ENCODE peak calls at places on chromosome X, in six cellular contexts. One of them, this sample, is unnamed.

GRCh38 chrX:68708503-68709290 is 61.2 kb downstream of the STARD8 start:
- DNase-seq in IMR-90: no peak
- DNase-seq in endothelial cell: no peak
- DNase-seq in lower leg skin: no peak
- DNase-seq in prostate gland: no peak
- DNase-seq in Peyer's patch: no peak
- DNase-seq in this sample: no peak

GRCh38 chrX:46034868-46035267 is 510.4 kb downstream of the ZNF674 start:
- DNase-seq in IMR-90: no peak
- DNase-seq in endothelial cell: no peak
- DNase-seq in lower leg skin: no peak
- DNase-seq in prostate gland: no peak
- DNase-seq in Peyer's patch: no peak
- DNase-seq in this sample: no peak

GRCh38 chrX:134676440-134676839 is 18.2 kb upstream of the PLAC1 start:
- DNase-seq in IMR-90: peak
- DNase-seq in endothelial cell: no peak
- DNase-seq in lower leg skin: no peak
- DNase-seq in prostate gland: no peak
- DNase-seq in Peyer's patch: no peak
- DNase-seq in this sample: no peak

GRCh38 chrX:55326985-55327384 is 62.3 kb upstream of the PAGE3 start:
- DNase-seq in IMR-90: no peak
- DNase-seq in endothelial cell: peak
- DNase-seq in lower leg skin: no peak
- DNase-seq in prostate gland: no peak
- DNase-seq in Peyer's patch: no peak
- DNase-seq in this sample: no peak

GRCh38 chrX:129748265-129748664 is 9.5 kb downstream of the XPNPEP2 start:
- DNase-seq in IMR-90: peak
- DNase-seq in endothelial cell: no peak
- DNase-seq in lower leg skin: no peak
- DNase-seq in prostate gland: no peak
- DNase-seq in Peyer's patch: no peak
- DNase-seq in this sample: no peak

GRCh38 chrX:110683925-110684324 is 111.7 kb downstream of the CHRDL1 start:
- DNase-seq in IMR-90: no peak
- DNase-seq in endothelial cell: no peak
- DNase-seq in lower leg skin: no peak
- DNase-seq in prostate gland: no peak
- DNase-seq in Peyer's patch: no peak
- DNase-seq in this sample: no peak

GRCh38 chrX:107054978-107055377 is 55.0 kb upstream of the MORC4 start:
- DNase-seq in IMR-90: no peak
- DNase-seq in endothelial cell: no peak
- DNase-seq in lower leg skin: no peak
- DNase-seq in prostate gland: no peak
- DNase-seq in Peyer's patch: no peak
- DNase-seq in this sample: no peak

GRCh38 chrX:24494544-24495113 is 29.5 kb downstream of the PDK3 start:
- DNase-seq in IMR-90: peak
- DNase-seq in endothelial cell: no peak
- DNase-seq in lower leg skin: no peak
- DNase-seq in prostate gland: peak
- DNase-seq in Peyer's patch: no peak
- DNase-seq in this sample: no peak

GRCh38 chrX:71364221-71364620 is 1.9 kb upstream of the TAF1 start:
- DNase-seq in IMR-90: no peak
- DNase-seq in endothelial cell: no peak
- DNase-seq in lower leg skin: peak
- DNase-seq in prostate gland: no peak
- DNase-seq in Peyer's patch: no peak
- DNase-seq in this sample: no peak

GRCh38 chrX:94551831-94552230 is 877.8 kb downstream of the FAM133A start:
- DNase-seq in IMR-90: no peak
- DNase-seq in endothelial cell: no peak
- DNase-seq in lower leg skin: no peak
- DNase-seq in prostate gland: no peak
- DNase-seq in Peyer's patch: no peak
- DNase-seq in this sample: no peak

GRCh38 chrX:56000169-56000568 is 232.0 kb upstream of the KLF8 start:
- DNase-seq in IMR-90: no peak
- DNase-seq in endothelial cell: no peak
- DNase-seq in lower leg skin: no peak
- DNase-seq in prostate gland: no peak
- DNase-seq in Peyer's patch: no peak
- DNase-seq in this sample: no peak

GRCh38 chrX:9110808-9111207 is 76.9 kb upstream of the FAM9B start:
- DNase-seq in IMR-90: no peak
- DNase-seq in endothelial cell: no peak
- DNase-seq in lower leg skin: no peak
- DNase-seq in prostate gland: no peak
- DNase-seq in Peyer's patch: no peak
- DNase-seq in this sample: no peak

GRCh38 chrX:136268051-136269048 is 17.1 kb upstream of the MAP7D3 start:
- DNase-seq in IMR-90: peak
- DNase-seq in endothelial cell: peak
- DNase-seq in lower leg skin: no peak
- DNase-seq in prostate gland: peak
- DNase-seq in Peyer's patch: peak
- DNase-seq in this sample: no peak

GRCh38 chrX:13110427-13111324 is 66.3 kb upstream of the FAM9C start:
- DNase-seq in IMR-90: peak
- DNase-seq in endothelial cell: no peak
- DNase-seq in lower leg skin: no peak
- DNase-seq in prostate gland: peak
- DNase-seq in Peyer's patch: no peak
- DNase-seq in this sample: no peak

GRCh38 chrX:154409222-154409871 is at the start of gene DNASE1L1:
- DNase-seq in IMR-90: peak
- DNase-seq in endothelial cell: peak
- DNase-seq in lower leg skin: peak
- DNase-seq in prostate gland: peak
- DNase-seq in Peyer's patch: peak
- DNase-seq in this sample: no peak

GRCh38 chrX:53088136-53088974 is 5.6 kb upstream of the KANTR start:
- DNase-seq in IMR-90: peak
- DNase-seq in endothelial cell: peak
- DNase-seq in lower leg skin: peak
- DNase-seq in prostate gland: peak
- DNase-seq in Peyer's patch: peak
- DNase-seq in this sample: peak

GRCh38 chrX:39936886-39937770 is 160.6 kb downstream of the BCOR start:
- DNase-seq in IMR-90: no peak
- DNase-seq in endothelial cell: no peak
- DNase-seq in lower leg skin: no peak
- DNase-seq in prostate gland: no peak
- DNase-seq in Peyer's patch: no peak
- DNase-seq in this sample: no peak

GRCh38 chrX:107154787-107155620 is 36.4 kb upstream of the RBM41 start:
- DNase-seq in IMR-90: peak
- DNase-seq in endothelial cell: no peak
- DNase-seq in lower leg skin: no peak
- DNase-seq in prostate gland: no peak
- DNase-seq in Peyer's patch: no peak
- DNase-seq in this sample: no peak

GRCh38 chrX:23980063-23980462 is 46.9 kb downstream of the KLHL15 start:
- DNase-seq in IMR-90: peak
- DNase-seq in endothelial cell: no peak
- DNase-seq in lower leg skin: no peak
- DNase-seq in prostate gland: no peak
- DNase-seq in Peyer's patch: no peak
- DNase-seq in this sample: no peak

GRCh38 chrX:43025806-43026205 is 247.8 kb upstream of the PPP1R2C start:
- DNase-seq in IMR-90: no peak
- DNase-seq in endothelial cell: no peak
- DNase-seq in lower leg skin: no peak
- DNase-seq in prostate gland: no peak
- DNase-seq in Peyer's patch: no peak
- DNase-seq in this sample: no peak

GRCh38 chrX:9515464-9515863 is 50.6 kb downstream of the TBL1X start:
- DNase-seq in IMR-90: no peak
- DNase-seq in endothelial cell: no peak
- DNase-seq in lower leg skin: no peak
- DNase-seq in prostate gland: no peak
- DNase-seq in Peyer's patch: no peak
- DNase-seq in this sample: no peak

GRCh38 chrX:133983974-133984578 is 1.3 kb downstream of the GPC3 start:
- DNase-seq in IMR-90: no peak
- DNase-seq in endothelial cell: no peak
- DNase-seq in lower leg skin: no peak
- DNase-seq in prostate gland: no peak
- DNase-seq in Peyer's patch: no peak
- DNase-seq in this sample: no peak

GRCh38 chrX:39855748-39856129 is 242.0 kb downstream of the BCOR start:
- DNase-seq in IMR-90: peak
- DNase-seq in endothelial cell: no peak
- DNase-seq in lower leg skin: no peak
- DNase-seq in prostate gland: no peak
- DNase-seq in Peyer's patch: peak
- DNase-seq in this sample: no peak

GRCh38 chrX:115563633-115564182 is 2.7 kb downstream of the PLS3 start:
- DNase-seq in IMR-90: no peak
- DNase-seq in endothelial cell: no peak
- DNase-seq in lower leg skin: no peak
- DNase-seq in prostate gland: no peak
- DNase-seq in Peyer's patch: no peak
- DNase-seq in this sample: no peak

GRCh38 chrX:14936561-14936960 is 63.3 kb downstream of the MOSPD2 start:
- DNase-seq in IMR-90: peak
- DNase-seq in endothelial cell: no peak
- DNase-seq in lower leg skin: no peak
- DNase-seq in prostate gland: no peak
- DNase-seq in Peyer's patch: no peak
- DNase-seq in this sample: no peak

GRCh38 chrX:97685753-97686152 is 802.0 kb downstream of the RPA4 start:
- DNase-seq in IMR-90: peak
- DNase-seq in endothelial cell: peak
- DNase-seq in lower leg skin: no peak
- DNase-seq in prostate gland: no peak
- DNase-seq in Peyer's patch: no peak
- DNase-seq in this sample: no peak

GRCh38 chrX:41445171-41445570 is 2.0 kb upstream of the NYX start:
- DNase-seq in IMR-90: no peak
- DNase-seq in endothelial cell: no peak
- DNase-seq in lower leg skin: peak
- DNase-seq in prostate gland: no peak
- DNase-seq in Peyer's patch: no peak
- DNase-seq in this sample: no peak

GRCh38 chrX:41542151-41542935 is 95.2 kb downstream of the NYX start:
- DNase-seq in IMR-90: peak
- DNase-seq in endothelial cell: no peak
- DNase-seq in lower leg skin: no peak
- DNase-seq in prostate gland: no peak
- DNase-seq in Peyer's patch: no peak
- DNase-seq in this sample: no peak

GRCh38 chrX:63250253-63250868 is 100.8 kb downstream of the SPIN4 start:
- DNase-seq in IMR-90: peak
- DNase-seq in endothelial cell: peak
- DNase-seq in lower leg skin: no peak
- DNase-seq in prostate gland: peak
- DNase-seq in Peyer's patch: no peak
- DNase-seq in this sample: no peak
- TF ChIP-seq CTCF in IMR-90: peak
- TF ChIP-seq CTCF in endothelial cell: peak
- TF ChIP-seq CTCF in lower leg skin: peak
- TF ChIP-seq CTCF in prostate gland: peak
- TF ChIP-seq CTCF in Peyer's patch: peak
- TF ChIP-seq CTCF in this sample: peak

GRCh38 chrX:112148397-112148796 is 65.8 kb upstream of the TRPC5 start:
- DNase-seq in IMR-90: no peak
- DNase-seq in endothelial cell: no peak
- DNase-seq in lower leg skin: no peak
- DNase-seq in prostate gland: no peak
- DNase-seq in Peyer's patch: no peak
- DNase-seq in this sample: no peak

DNA sequence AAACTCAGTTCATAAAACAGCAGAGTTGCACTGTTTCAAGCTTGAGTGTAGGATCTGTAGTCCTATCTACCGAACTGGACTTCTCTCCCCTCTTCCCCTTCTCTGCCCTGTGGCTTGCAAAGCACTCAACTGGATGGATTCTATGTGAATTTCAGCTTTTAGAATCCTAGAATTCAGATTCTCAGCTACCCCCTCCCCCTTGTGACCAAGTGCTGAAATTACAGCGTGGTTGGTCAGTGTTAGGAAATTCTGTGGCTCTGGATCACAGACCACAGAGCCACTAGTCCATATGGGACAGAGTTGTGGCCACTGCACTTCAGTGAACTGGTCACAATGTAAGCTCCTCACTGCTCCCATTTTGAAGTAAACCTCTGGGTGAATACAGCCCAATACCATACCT is 64.6 kb upstream of the TRPC5 start:
- DNase-seq in IMR-90: peak
- DNase-seq in endothelial cell: peak
- DNase-seq in lower leg skin: no peak
- DNase-seq in prostate gland: no peak
- DNase-seq in Peyer's patch: no peak
- DNase-seq in this sample: no peak
- TF ChIP-seq CTCF in IMR-90: peak
- TF ChIP-seq CTCF in endothelial cell: peak
- TF ChIP-seq CTCF in lower leg skin: no peak
- TF ChIP-seq CTCF in prostate gland: no peak
- TF ChIP-seq CTCF in Peyer's patch: no peak
- TF ChIP-seq CTCF in this sample: peak

GRCh38 chrX:81280148-81280547 is 78.2 kb downstream of the SH3BGRL start:
- DNase-seq in IMR-90: no peak
- DNase-seq in endothelial cell: peak
- DNase-seq in lower leg skin: no peak
- DNase-seq in prostate gland: no peak
- DNase-seq in Peyer's patch: no peak
- DNase-seq in this sample: no peak
- TF ChIP-seq CTCF in IMR-90: peak
- TF ChIP-seq CTCF in endothelial cell: peak
- TF ChIP-seq CTCF in lower leg skin: no peak
- TF ChIP-seq CTCF in prostate gland: no peak
- TF ChIP-seq CTCF in Peyer's patch: no peak
- TF ChIP-seq CTCF in this sample: no peak

GRCh38 chrX:47562615-47563243 is 1.7 kb downstream of the ARAF start:
- DNase-seq in IMR-90: no peak
- DNase-seq in endothelial cell: peak
- DNase-seq in lower leg skin: no peak
- DNase-seq in prostate gland: no peak
- DNase-seq in Peyer's patch: no peak
- DNase-seq in this sample: no peak
- TF ChIP-seq CTCF in IMR-90: peak
- TF ChIP-seq CTCF in endothelial cell: peak
- TF ChIP-seq CTCF in lower leg skin: no peak
- TF ChIP-seq CTCF in prostate gland: no peak
- TF ChIP-seq CTCF in Peyer's patch: peak
- TF ChIP-seq CTCF in this sample: no peak

DNA sequence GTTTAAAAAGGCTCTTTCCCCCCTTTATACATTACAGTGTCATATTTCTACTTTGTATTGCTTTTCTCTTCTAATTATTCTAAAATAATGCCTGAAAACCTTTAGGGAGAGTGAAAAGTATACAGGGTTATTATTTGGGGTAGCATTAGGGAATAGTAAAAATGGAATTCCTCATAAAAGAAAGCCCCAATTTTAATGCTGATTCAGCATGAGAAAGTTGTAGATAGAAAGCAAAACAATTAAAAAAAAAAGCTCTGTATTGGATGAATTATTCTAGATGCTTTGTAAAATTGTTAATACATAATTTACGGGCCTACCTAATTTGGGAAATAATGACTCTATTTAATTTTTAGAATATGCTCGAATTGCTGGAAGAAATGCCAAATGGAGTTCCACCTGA is 92.4 kb downstream of the RS1 start:
- DNase-seq in IMR-90: no peak
- DNase-seq in endothelial cell: no peak
- DNase-seq in lower leg skin: no peak
- DNase-seq in prostate gland: no peak
- DNase-seq in Peyer's patch: no peak
- DNase-seq in this sample: no peak
- TF ChIP-seq CTCF in IMR-90: no peak
- TF ChIP-seq CTCF in endothelial cell: no peak
- TF ChIP-seq CTCF in lower leg skin: no peak
- TF ChIP-seq CTCF in prostate gland: no peak
- TF ChIP-seq CTCF in Peyer's patch: no peak
- TF ChIP-seq CTCF in this sample: no peak

This sample was measured in mesothelial cell of epicardium.